ENCODE peak calls at places on chromosomes 11 and 22, in seven cellular contexts. One of them, this sample, is unnamed.

GRCh38 chr11:87437133-87437843 is 399.6 kb downstream of the TMEM135 start:
- DNase-seq in dorsolateral prefrontal cortex: no peak
- DNase-seq in GM04504: no peak
- DNase-seq in GM06990: no peak
- DNase-seq in activated CD4-positive, alpha-beta memory T cell treated with anti-CD3 and anti-CD28 coated beads, Interleukin-2, amount 10 ng/mL, durations not matched to agents 7 days and 5 days: no peak
- DNase-seq in stimulated activated CD4-positive, alpha-beta T cell treated with anti-CD3 and anti-CD28 coated beads, Interleukin-4, amount 100 ng/mL, for 48 hours: no peak
- DNase-seq in activated gamma-delta T cell treated with Interleukin-2 at 50 U/mL for 16 hours: no peak
- DNase-seq in this sample: no peak

GRCh38 chr11:12876988-12877387 is 132.1 kb upstream of the RASSF10 start:
- DNase-seq in dorsolateral prefrontal cortex: no peak
- DNase-seq in GM04504: no peak
- DNase-seq in GM06990: no peak
- DNase-seq in activated CD4-positive, alpha-beta memory T cell treated with anti-CD3 and anti-CD28 coated beads, Interleukin-2, amount 10 ng/mL, durations not matched to agents 7 days and 5 days: no peak
- DNase-seq in stimulated activated CD4-positive, alpha-beta T cell treated with anti-CD3 and anti-CD28 coated beads, Interleukin-4, amount 100 ng/mL, for 48 hours: no peak
- DNase-seq in activated gamma-delta T cell treated with Interleukin-2 at 50 U/mL for 16 hours: no peak
- DNase-seq in this sample: no peak

GRCh38 chr11:132423266-132423665 is 1052.9 kb downstream of the NTM start:
- DNase-seq in dorsolateral prefrontal cortex: no peak
- DNase-seq in GM04504: no peak
- DNase-seq in GM06990: no peak
- DNase-seq in activated CD4-positive, alpha-beta memory T cell treated with anti-CD3 and anti-CD28 coated beads, Interleukin-2, amount 10 ng/mL, durations not matched to agents 7 days and 5 days: no peak
- DNase-seq in stimulated activated CD4-positive, alpha-beta T cell treated with anti-CD3 and anti-CD28 coated beads, Interleukin-4, amount 100 ng/mL, for 48 hours: no peak
- DNase-seq in activated gamma-delta T cell treated with Interleukin-2 at 50 U/mL for 16 hours: no peak
- DNase-seq in this sample: no peak

GRCh38 chr11:130420478-130421198 is 7.8 kb downstream of the ADAMTS8 start:
- DNase-seq in dorsolateral prefrontal cortex: no peak
- DNase-seq in GM04504: no peak
- DNase-seq in GM06990: no peak
- DNase-seq in activated CD4-positive, alpha-beta memory T cell treated with anti-CD3 and anti-CD28 coated beads, Interleukin-2, amount 10 ng/mL, durations not matched to agents 7 days and 5 days: no peak
- DNase-seq in stimulated activated CD4-positive, alpha-beta T cell treated with anti-CD3 and anti-CD28 coated beads, Interleukin-4, amount 100 ng/mL, for 48 hours: no peak
- DNase-seq in activated gamma-delta T cell treated with Interleukin-2 at 50 U/mL for 16 hours: no peak
- DNase-seq in this sample: no peak

GRCh38 chr11:118002541-118003019 is 16.4 kb downstream of the IL10RA start:
- DNase-seq in dorsolateral prefrontal cortex: no peak
- DNase-seq in GM04504: no peak
- DNase-seq in GM06990: no peak
- DNase-seq in activated CD4-positive, alpha-beta memory T cell treated with anti-CD3 and anti-CD28 coated beads, Interleukin-2, amount 10 ng/mL, durations not matched to agents 7 days and 5 days: peak
- DNase-seq in stimulated activated CD4-positive, alpha-beta T cell treated with anti-CD3 and anti-CD28 coated beads, Interleukin-4, amount 100 ng/mL, for 48 hours: peak
- DNase-seq in activated gamma-delta T cell treated with Interleukin-2 at 50 U/mL for 16 hours: no peak
- DNase-seq in this sample: peak

GRCh38 chr11:69008774-69009440 is 4.1 kb downstream of the MRGPRF start:
- DNase-seq in dorsolateral prefrontal cortex: no peak
- DNase-seq in GM04504: peak
- DNase-seq in GM06990: no peak
- DNase-seq in activated CD4-positive, alpha-beta memory T cell treated with anti-CD3 and anti-CD28 coated beads, Interleukin-2, amount 10 ng/mL, durations not matched to agents 7 days and 5 days: no peak
- DNase-seq in stimulated activated CD4-positive, alpha-beta T cell treated with anti-CD3 and anti-CD28 coated beads, Interleukin-4, amount 100 ng/mL, for 48 hours: no peak
- DNase-seq in activated gamma-delta T cell treated with Interleukin-2 at 50 U/mL for 16 hours: no peak
- DNase-seq in this sample: no peak

GRCh38 chr11:34651551-34651950 is 30.7 kb downstream of the EHF start:
- DNase-seq in dorsolateral prefrontal cortex: no peak
- DNase-seq in GM04504: no peak
- DNase-seq in GM06990: no peak
- DNase-seq in activated CD4-positive, alpha-beta memory T cell treated with anti-CD3 and anti-CD28 coated beads, Interleukin-2, amount 10 ng/mL, durations not matched to agents 7 days and 5 days: no peak
- DNase-seq in stimulated activated CD4-positive, alpha-beta T cell treated with anti-CD3 and anti-CD28 coated beads, Interleukin-4, amount 100 ng/mL, for 48 hours: no peak
- DNase-seq in activated gamma-delta T cell treated with Interleukin-2 at 50 U/mL for 16 hours: no peak
- DNase-seq in this sample: no peak

GRCh38 chr22:27719033-27719341 is 82.6 kb downstream of the MN1 start:
- DNase-seq in dorsolateral prefrontal cortex: no peak
- DNase-seq in GM04504: no peak
- DNase-seq in GM06990: no peak
- DNase-seq in activated CD4-positive, alpha-beta memory T cell treated with anti-CD3 and anti-CD28 coated beads, Interleukin-2, amount 10 ng/mL, durations not matched to agents 7 days and 5 days: no peak
- DNase-seq in stimulated activated CD4-positive, alpha-beta T cell treated with anti-CD3 and anti-CD28 coated beads, Interleukin-4, amount 100 ng/mL, for 48 hours: no peak
- DNase-seq in activated gamma-delta T cell treated with Interleukin-2 at 50 U/mL for 16 hours: no peak
- DNase-seq in this sample: no peak

GRCh38 chr11:24289301-24289700 is 207.6 kb upstream of the LUZP2 start:
- DNase-seq in dorsolateral prefrontal cortex: no peak
- DNase-seq in GM04504: no peak
- DNase-seq in GM06990: no peak
- DNase-seq in activated CD4-positive, alpha-beta memory T cell treated with anti-CD3 and anti-CD28 coated beads, Interleukin-2, amount 10 ng/mL, durations not matched to agents 7 days and 5 days: no peak
- DNase-seq in stimulated activated CD4-positive, alpha-beta T cell treated with anti-CD3 and anti-CD28 coated beads, Interleukin-4, amount 100 ng/mL, for 48 hours: no peak
- DNase-seq in activated gamma-delta T cell treated with Interleukin-2 at 50 U/mL for 16 hours: no peak
- DNase-seq in this sample: no peak

GRCh38 chr11:41486436-41486835 is 27.0 kb upstream of the LRRC4C start:
- DNase-seq in dorsolateral prefrontal cortex: no peak
- DNase-seq in GM04504: no peak
- DNase-seq in GM06990: no peak
- DNase-seq in activated CD4-positive, alpha-beta memory T cell treated with anti-CD3 and anti-CD28 coated beads, Interleukin-2, amount 10 ng/mL, durations not matched to agents 7 days and 5 days: no peak
- DNase-seq in stimulated activated CD4-positive, alpha-beta T cell treated with anti-CD3 and anti-CD28 coated beads, Interleukin-4, amount 100 ng/mL, for 48 hours: no peak
- DNase-seq in activated gamma-delta T cell treated with Interleukin-2 at 50 U/mL for 16 hours: no peak
- DNase-seq in this sample: no peak

GRCh38 chr11:8063319-8063718 is 17.7 kb upstream of the TUB start:
- DNase-seq in dorsolateral prefrontal cortex: no peak
- DNase-seq in GM04504: no peak
- DNase-seq in GM06990: no peak
- DNase-seq in activated CD4-positive, alpha-beta memory T cell treated with anti-CD3 and anti-CD28 coated beads, Interleukin-2, amount 10 ng/mL, durations not matched to agents 7 days and 5 days: no peak
- DNase-seq in stimulated activated CD4-positive, alpha-beta T cell treated with anti-CD3 and anti-CD28 coated beads, Interleukin-4, amount 100 ng/mL, for 48 hours: no peak
- DNase-seq in activated gamma-delta T cell treated with Interleukin-2 at 50 U/mL for 16 hours: no peak
- DNase-seq in this sample: no peak

GRCh38 chr22:42769574-42770447 is 49.1 kb upstream of the A4GALT start:
- DNase-seq in dorsolateral prefrontal cortex: no peak
- DNase-seq in GM04504: peak
- DNase-seq in GM06990: peak
- DNase-seq in activated CD4-positive, alpha-beta memory T cell treated with anti-CD3 and anti-CD28 coated beads, Interleukin-2, amount 10 ng/mL, durations not matched to agents 7 days and 5 days: no peak
- DNase-seq in stimulated activated CD4-positive, alpha-beta T cell treated with anti-CD3 and anti-CD28 coated beads, Interleukin-4, amount 100 ng/mL, for 48 hours: no peak
- DNase-seq in activated gamma-delta T cell treated with Interleukin-2 at 50 U/mL for 16 hours: no peak
- DNase-seq in this sample: no peak

GRCh38 chr11:117597083-117597482 is 199.9 kb downstream of the DSCAML1 start:
- DNase-seq in dorsolateral prefrontal cortex: no peak
- DNase-seq in GM04504: no peak
- DNase-seq in GM06990: no peak
- DNase-seq in activated CD4-positive, alpha-beta memory T cell treated with anti-CD3 and anti-CD28 coated beads, Interleukin-2, amount 10 ng/mL, durations not matched to agents 7 days and 5 days: peak
- DNase-seq in stimulated activated CD4-positive, alpha-beta T cell treated with anti-CD3 and anti-CD28 coated beads, Interleukin-4, amount 100 ng/mL, for 48 hours: peak
- DNase-seq in activated gamma-delta T cell treated with Interleukin-2 at 50 U/mL for 16 hours: peak
- DNase-seq in this sample: peak

GRCh38 chr11:85595285-85595884 is 31.8 kb downstream of the DLG2 start:
- DNase-seq in dorsolateral prefrontal cortex: no peak
- DNase-seq in GM04504: peak
- DNase-seq in GM06990: peak
- DNase-seq in activated CD4-positive, alpha-beta memory T cell treated with anti-CD3 and anti-CD28 coated beads, Interleukin-2, amount 10 ng/mL, durations not matched to agents 7 days and 5 days: no peak
- DNase-seq in stimulated activated CD4-positive, alpha-beta T cell treated with anti-CD3 and anti-CD28 coated beads, Interleukin-4, amount 100 ng/mL, for 48 hours: no peak
- DNase-seq in activated gamma-delta T cell treated with Interleukin-2 at 50 U/mL for 16 hours: no peak
- DNase-seq in this sample: no peak

GRCh38 chr22:43376765-43377485 is 33.8 kb upstream of the SCUBE1 start:
- DNase-seq in dorsolateral prefrontal cortex: no peak
- DNase-seq in GM04504: no peak
- DNase-seq in GM06990: peak
- DNase-seq in activated CD4-positive, alpha-beta memory T cell treated with anti-CD3 and anti-CD28 coated beads, Interleukin-2, amount 10 ng/mL, durations not matched to agents 7 days and 5 days: peak
- DNase-seq in stimulated activated CD4-positive, alpha-beta T cell treated with anti-CD3 and anti-CD28 coated beads, Interleukin-4, amount 100 ng/mL, for 48 hours: no peak
- DNase-seq in activated gamma-delta T cell treated with Interleukin-2 at 50 U/mL for 16 hours: peak
- DNase-seq in this sample: peak

GRCh38 chr22:41661713-41662112 is 27.0 kb downstream of the SNU13 start:
- DNase-seq in dorsolateral prefrontal cortex: no peak
- DNase-seq in GM04504: no peak
- DNase-seq in GM06990: no peak
- DNase-seq in activated CD4-positive, alpha-beta memory T cell treated with anti-CD3 and anti-CD28 coated beads, Interleukin-2, amount 10 ng/mL, durations not matched to agents 7 days and 5 days: no peak
- DNase-seq in stimulated activated CD4-positive, alpha-beta T cell treated with anti-CD3 and anti-CD28 coated beads, Interleukin-4, amount 100 ng/mL, for 48 hours: no peak
- DNase-seq in activated gamma-delta T cell treated with Interleukin-2 at 50 U/mL for 16 hours: no peak
- DNase-seq in this sample: no peak

GRCh38 chr11:113314389-113315301 is at the start of gene TTC12:
- DNase-seq in dorsolateral prefrontal cortex: peak
- DNase-seq in GM04504: no peak
- DNase-seq in GM06990: peak
- DNase-seq in activated CD4-positive, alpha-beta memory T cell treated with anti-CD3 and anti-CD28 coated beads, Interleukin-2, amount 10 ng/mL, durations not matched to agents 7 days and 5 days: peak
- DNase-seq in stimulated activated CD4-positive, alpha-beta T cell treated with anti-CD3 and anti-CD28 coated beads, Interleukin-4, amount 100 ng/mL, for 48 hours: peak
- DNase-seq in activated gamma-delta T cell treated with Interleukin-2 at 50 U/mL for 16 hours: peak
- DNase-seq in this sample: peak

GRCh38 chr22:39179401-39179827 is 26.9 kb upstream of the CBX7 start:
- DNase-seq in dorsolateral prefrontal cortex: no peak
- DNase-seq in GM04504: no peak
- DNase-seq in GM06990: no peak
- DNase-seq in activated CD4-positive, alpha-beta memory T cell treated with anti-CD3 and anti-CD28 coated beads, Interleukin-2, amount 10 ng/mL, durations not matched to agents 7 days and 5 days: no peak
- DNase-seq in stimulated activated CD4-positive, alpha-beta T cell treated with anti-CD3 and anti-CD28 coated beads, Interleukin-4, amount 100 ng/mL, for 48 hours: no peak
- DNase-seq in activated gamma-delta T cell treated with Interleukin-2 at 50 U/mL for 16 hours: no peak
- DNase-seq in this sample: no peak

GRCh38 chr11:47201015-47201414 is 13.8 kb upstream of the DDB2 start:
- DNase-seq in dorsolateral prefrontal cortex: no peak
- DNase-seq in GM04504: no peak
- DNase-seq in GM06990: no peak
- DNase-seq in activated CD4-positive, alpha-beta memory T cell treated with anti-CD3 and anti-CD28 coated beads, Interleukin-2, amount 10 ng/mL, durations not matched to agents 7 days and 5 days: no peak
- DNase-seq in stimulated activated CD4-positive, alpha-beta T cell treated with anti-CD3 and anti-CD28 coated beads, Interleukin-4, amount 100 ng/mL, for 48 hours: no peak
- DNase-seq in activated gamma-delta T cell treated with Interleukin-2 at 50 U/mL for 16 hours: no peak
- DNase-seq in this sample: no peak

GRCh38 chr11:61912530-61912898 is 4.9 kb downstream of the RAB3IL1 start:
- DNase-seq in dorsolateral prefrontal cortex: no peak
- DNase-seq in GM04504: no peak
- DNase-seq in GM06990: no peak
- DNase-seq in activated CD4-positive, alpha-beta memory T cell treated with anti-CD3 and anti-CD28 coated beads, Interleukin-2, amount 10 ng/mL, durations not matched to agents 7 days and 5 days: no peak
- DNase-seq in stimulated activated CD4-positive, alpha-beta T cell treated with anti-CD3 and anti-CD28 coated beads, Interleukin-4, amount 100 ng/mL, for 48 hours: no peak
- DNase-seq in activated gamma-delta T cell treated with Interleukin-2 at 50 U/mL for 16 hours: no peak
- DNase-seq in this sample: no peak

GRCh38 chr11:3840289-3840869 is 380 bp downstream of the RHOG start:
- DNase-seq in dorsolateral prefrontal cortex: no peak
- DNase-seq in GM04504: no peak
- DNase-seq in GM06990: peak
- DNase-seq in activated CD4-positive, alpha-beta memory T cell treated with anti-CD3 and anti-CD28 coated beads, Interleukin-2, amount 10 ng/mL, durations not matched to agents 7 days and 5 days: peak
- DNase-seq in stimulated activated CD4-positive, alpha-beta T cell treated with anti-CD3 and anti-CD28 coated beads, Interleukin-4, amount 100 ng/mL, for 48 hours: no peak
- DNase-seq in activated gamma-delta T cell treated with Interleukin-2 at 50 U/mL for 16 hours: peak
- DNase-seq in this sample: no peak

GRCh38 chr11:416757-417621 is 2.2 kb upstream of the SIGIRR start:
- DNase-seq in dorsolateral prefrontal cortex: no peak
- DNase-seq in GM04504: no peak
- DNase-seq in GM06990: no peak
- DNase-seq in activated CD4-positive, alpha-beta memory T cell treated with anti-CD3 and anti-CD28 coated beads, Interleukin-2, amount 10 ng/mL, durations not matched to agents 7 days and 5 days: peak
- DNase-seq in stimulated activated CD4-positive, alpha-beta T cell treated with anti-CD3 and anti-CD28 coated beads, Interleukin-4, amount 100 ng/mL, for 48 hours: peak
- DNase-seq in activated gamma-delta T cell treated with Interleukin-2 at 50 U/mL for 16 hours: peak
- DNase-seq in this sample: peak

GRCh38 chr22:23055448-23056179 is 14.7 kb upstream of the GNAZ start:
- DNase-seq in dorsolateral prefrontal cortex: no peak
- DNase-seq in GM04504: no peak
- DNase-seq in GM06990: no peak
- DNase-seq in activated CD4-positive, alpha-beta memory T cell treated with anti-CD3 and anti-CD28 coated beads, Interleukin-2, amount 10 ng/mL, durations not matched to agents 7 days and 5 days: no peak
- DNase-seq in stimulated activated CD4-positive, alpha-beta T cell treated with anti-CD3 and anti-CD28 coated beads, Interleukin-4, amount 100 ng/mL, for 48 hours: no peak
- DNase-seq in activated gamma-delta T cell treated with Interleukin-2 at 50 U/mL for 16 hours: no peak
- DNase-seq in this sample: no peak

GRCh38 chr11:126109941-126110731 is 47.5 kb upstream of the CDON start:
- DNase-seq in dorsolateral prefrontal cortex: peak
- DNase-seq in GM04504: no peak
- DNase-seq in GM06990: no peak
- DNase-seq in activated CD4-positive, alpha-beta memory T cell treated with anti-CD3 and anti-CD28 coated beads, Interleukin-2, amount 10 ng/mL, durations not matched to agents 7 days and 5 days: no peak
- DNase-seq in stimulated activated CD4-positive, alpha-beta T cell treated with anti-CD3 and anti-CD28 coated beads, Interleukin-4, amount 100 ng/mL, for 48 hours: no peak
- DNase-seq in activated gamma-delta T cell treated with Interleukin-2 at 50 U/mL for 16 hours: no peak
- DNase-seq in this sample: no peak

GRCh38 chr22:23713696-23714595 is 23.1 kb downstream of the RGL4 start:
- DNase-seq in dorsolateral prefrontal cortex: no peak
- DNase-seq in GM04504: no peak
- DNase-seq in GM06990: no peak
- DNase-seq in activated CD4-positive, alpha-beta memory T cell treated with anti-CD3 and anti-CD28 coated beads, Interleukin-2, amount 10 ng/mL, durations not matched to agents 7 days and 5 days: no peak
- DNase-seq in stimulated activated CD4-positive, alpha-beta T cell treated with anti-CD3 and anti-CD28 coated beads, Interleukin-4, amount 100 ng/mL, for 48 hours: no peak
- DNase-seq in activated gamma-delta T cell treated with Interleukin-2 at 50 U/mL for 16 hours: no peak
- DNase-seq in this sample: no peak

GRCh38 chr11:13073119-13073981 is 64.2 kb downstream of the RASSF10 start:
- DNase-seq in dorsolateral prefrontal cortex: no peak
- DNase-seq in GM04504: no peak
- DNase-seq in GM06990: peak
- DNase-seq in activated CD4-positive, alpha-beta memory T cell treated with anti-CD3 and anti-CD28 coated beads, Interleukin-2, amount 10 ng/mL, durations not matched to agents 7 days and 5 days: no peak
- DNase-seq in stimulated activated CD4-positive, alpha-beta T cell treated with anti-CD3 and anti-CD28 coated beads, Interleukin-4, amount 100 ng/mL, for 48 hours: no peak
- DNase-seq in activated gamma-delta T cell treated with Interleukin-2 at 50 U/mL for 16 hours: no peak
- DNase-seq in this sample: no peak

GRCh38 chr11:35826949-35827348 is 116.9 kb upstream of the LDLRAD3 start:
- DNase-seq in dorsolateral prefrontal cortex: no peak
- DNase-seq in GM04504: no peak
- DNase-seq in GM06990: no peak
- DNase-seq in activated CD4-positive, alpha-beta memory T cell treated with anti-CD3 and anti-CD28 coated beads, Interleukin-2, amount 10 ng/mL, durations not matched to agents 7 days and 5 days: no peak
- DNase-seq in stimulated activated CD4-positive, alpha-beta T cell treated with anti-CD3 and anti-CD28 coated beads, Interleukin-4, amount 100 ng/mL, for 48 hours: no peak
- DNase-seq in activated gamma-delta T cell treated with Interleukin-2 at 50 U/mL for 16 hours: no peak
- DNase-seq in this sample: no peak

GRCh38 chr11:123448798-123449197 is 18.7 kb downstream of the GRAMD1B start:
- DNase-seq in dorsolateral prefrontal cortex: no peak
- DNase-seq in GM04504: no peak
- DNase-seq in GM06990: no peak
- DNase-seq in activated CD4-positive, alpha-beta memory T cell treated with anti-CD3 and anti-CD28 coated beads, Interleukin-2, amount 10 ng/mL, durations not matched to agents 7 days and 5 days: no peak
- DNase-seq in stimulated activated CD4-positive, alpha-beta T cell treated with anti-CD3 and anti-CD28 coated beads, Interleukin-4, amount 100 ng/mL, for 48 hours: no peak
- DNase-seq in activated gamma-delta T cell treated with Interleukin-2 at 50 U/mL for 16 hours: no peak
- DNase-seq in this sample: no peak

GRCh38 chr22:41563051-41563711 is 2.4 kb downstream of the CSDC2 start:
- DNase-seq in dorsolateral prefrontal cortex: no peak
- DNase-seq in GM04504: peak
- DNase-seq in GM06990: no peak
- DNase-seq in activated CD4-positive, alpha-beta memory T cell treated with anti-CD3 and anti-CD28 coated beads, Interleukin-2, amount 10 ng/mL, durations not matched to agents 7 days and 5 days: no peak
- DNase-seq in stimulated activated CD4-positive, alpha-beta T cell treated with anti-CD3 and anti-CD28 coated beads, Interleukin-4, amount 100 ng/mL, for 48 hours: no peak
- DNase-seq in activated gamma-delta T cell treated with Interleukin-2 at 50 U/mL for 16 hours: no peak
- DNase-seq in this sample: no peak

GRCh38 chr11:118572075-118572913 is at the start of gene ARCN1:
- DNase-seq in dorsolateral prefrontal cortex: peak
- DNase-seq in GM04504: no peak
- DNase-seq in GM06990: peak
- DNase-seq in activated CD4-positive, alpha-beta memory T cell treated with anti-CD3 and anti-CD28 coated beads, Interleukin-2, amount 10 ng/mL, durations not matched to agents 7 days and 5 days: peak
- DNase-seq in stimulated activated CD4-positive, alpha-beta T cell treated with anti-CD3 and anti-CD28 coated beads, Interleukin-4, amount 100 ng/mL, for 48 hours: peak
- DNase-seq in activated gamma-delta T cell treated with Interleukin-2 at 50 U/mL for 16 hours: peak
- DNase-seq in this sample: peak

GRCh38 chr11:59112494-59112893 is 5.5 kb downstream of the FAM111B start:
- DNase-seq in dorsolateral prefrontal cortex: no peak
- DNase-seq in GM04504: no peak
- DNase-seq in GM06990: no peak
- DNase-seq in activated CD4-positive, alpha-beta memory T cell treated with anti-CD3 and anti-CD28 coated beads, Interleukin-2, amount 10 ng/mL, durations not matched to agents 7 days and 5 days: no peak
- DNase-seq in stimulated activated CD4-positive, alpha-beta T cell treated with anti-CD3 and anti-CD28 coated beads, Interleukin-4, amount 100 ng/mL, for 48 hours: no peak
- DNase-seq in activated gamma-delta T cell treated with Interleukin-2 at 50 U/mL for 16 hours: no peak
- DNase-seq in this sample: no peak

GRCh38 chr11:63829823-63830489 is 9.0 kb upstream of the MARK2 start:
- DNase-seq in dorsolateral prefrontal cortex: no peak
- DNase-seq in GM04504: no peak
- DNase-seq in GM06990: no peak
- DNase-seq in activated CD4-positive, alpha-beta memory T cell treated with anti-CD3 and anti-CD28 coated beads, Interleukin-2, amount 10 ng/mL, durations not matched to agents 7 days and 5 days: no peak
- DNase-seq in stimulated activated CD4-positive, alpha-beta T cell treated with anti-CD3 and anti-CD28 coated beads, Interleukin-4, amount 100 ng/mL, for 48 hours: no peak
- DNase-seq in activated gamma-delta T cell treated with Interleukin-2 at 50 U/mL for 16 hours: no peak
- DNase-seq in this sample: no peak

GRCh38 chr22:26648011-26648497 is 9.3 kb upstream of the MIAT start:
- DNase-seq in dorsolateral prefrontal cortex: no peak
- DNase-seq in GM04504: no peak
- DNase-seq in GM06990: no peak
- DNase-seq in activated CD4-positive, alpha-beta memory T cell treated with anti-CD3 and anti-CD28 coated beads, Interleukin-2, amount 10 ng/mL, durations not matched to agents 7 days and 5 days: peak
- DNase-seq in stimulated activated CD4-positive, alpha-beta T cell treated with anti-CD3 and anti-CD28 coated beads, Interleukin-4, amount 100 ng/mL, for 48 hours: no peak
- DNase-seq in activated gamma-delta T cell treated with Interleukin-2 at 50 U/mL for 16 hours: peak
- DNase-seq in this sample: peak

GRCh38 chr11:64000026-64000739 is 13.9 kb downstream of the OTUB1 start:
- DNase-seq in dorsolateral prefrontal cortex: peak
- DNase-seq in GM04504: no peak
- DNase-seq in GM06990: peak
- DNase-seq in activated CD4-positive, alpha-beta memory T cell treated with anti-CD3 and anti-CD28 coated beads, Interleukin-2, amount 10 ng/mL, durations not matched to agents 7 days and 5 days: peak
- DNase-seq in stimulated activated CD4-positive, alpha-beta T cell treated with anti-CD3 and anti-CD28 coated beads, Interleukin-4, amount 100 ng/mL, for 48 hours: peak
- DNase-seq in activated gamma-delta T cell treated with Interleukin-2 at 50 U/mL for 16 hours: peak
- DNase-seq in this sample: peak

GRCh38 chr11:72684236-72684912 is 10.2 kb upstream of the PDE2A start:
- DNase-seq in dorsolateral prefrontal cortex: no peak
- DNase-seq in GM04504: no peak
- DNase-seq in GM06990: peak
- DNase-seq in activated CD4-positive, alpha-beta memory T cell treated with anti-CD3 and anti-CD28 coated beads, Interleukin-2, amount 10 ng/mL, durations not matched to agents 7 days and 5 days: peak
- DNase-seq in stimulated activated CD4-positive, alpha-beta T cell treated with anti-CD3 and anti-CD28 coated beads, Interleukin-4, amount 100 ng/mL, for 48 hours: peak
- DNase-seq in activated gamma-delta T cell treated with Interleukin-2 at 50 U/mL for 16 hours: peak
- DNase-seq in this sample: peak

GRCh38 chr11:65446446-65447277 is 24.1 kb downstream of the NEAT1 start:
- DNase-seq in dorsolateral prefrontal cortex: no peak
- DNase-seq in GM04504: peak
- DNase-seq in GM06990: peak
- DNase-seq in activated CD4-positive, alpha-beta memory T cell treated with anti-CD3 and anti-CD28 coated beads, Interleukin-2, amount 10 ng/mL, durations not matched to agents 7 days and 5 days: no peak
- DNase-seq in stimulated activated CD4-positive, alpha-beta T cell treated with anti-CD3 and anti-CD28 coated beads, Interleukin-4, amount 100 ng/mL, for 48 hours: no peak
- DNase-seq in activated gamma-delta T cell treated with Interleukin-2 at 50 U/mL for 16 hours: no peak
- DNase-seq in this sample: no peak

GRCh38 chr22:36356708-36357694 is 30.8 kb downstream of the MYH9 start:
- DNase-seq in dorsolateral prefrontal cortex: no peak
- DNase-seq in GM04504: no peak
- DNase-seq in GM06990: no peak
- DNase-seq in activated CD4-positive, alpha-beta memory T cell treated with anti-CD3 and anti-CD28 coated beads, Interleukin-2, amount 10 ng/mL, durations not matched to agents 7 days and 5 days: peak
- DNase-seq in stimulated activated CD4-positive, alpha-beta T cell treated with anti-CD3 and anti-CD28 coated beads, Interleukin-4, amount 100 ng/mL, for 48 hours: no peak
- DNase-seq in activated gamma-delta T cell treated with Interleukin-2 at 50 U/mL for 16 hours: peak
- DNase-seq in this sample: no peak

GRCh38 chr11:88886796-88887195 is 179.0 kb downstream of the GRM5 start:
- DNase-seq in dorsolateral prefrontal cortex: no peak
- DNase-seq in GM04504: peak
- DNase-seq in GM06990: no peak
- DNase-seq in activated CD4-positive, alpha-beta memory T cell treated with anti-CD3 and anti-CD28 coated beads, Interleukin-2, amount 10 ng/mL, durations not matched to agents 7 days and 5 days: peak
- DNase-seq in stimulated activated CD4-positive, alpha-beta T cell treated with anti-CD3 and anti-CD28 coated beads, Interleukin-4, amount 100 ng/mL, for 48 hours: peak
- DNase-seq in activated gamma-delta T cell treated with Interleukin-2 at 50 U/mL for 16 hours: peak
- DNase-seq in this sample: no peak

This sample was measured in stimulated activated effector memory CD8-positive, alpha-beta T cell treated with anti-CD3 and anti-CD28 coated beads, Interleukin-12 subunit alpha, Interleukin-12 subunit beta, amount 100 ng/mL, for 72 hours.